ENCODE peak calls at places on chromosome 3, in seven cellular contexts. One of them, this sample, is unnamed.

GRCh38 chr3:114450008-114450596 is 156.3 kb downstream of the TIGIT start:
- DNase-seq in choroid plexus epithelial cell: no peak
- DNase-seq in IMR-90: no peak
- DNase-seq in Peyer's patch: no peak
- DNase-seq in tibial nerve: no peak
- DNase-seq in OCI-LY7: peak
- DNase-seq in fibroblast of pulmonary artery: no peak
- DNase-seq in this sample: no peak

GRCh38 chr3:106830334-106830733 is 546.9 kb upstream of the CCDC54 start:
- DNase-seq in IMR-90: no peak
- DNase-seq in choroid plexus epithelial cell: no peak
- DNase-seq in fibroblast of pulmonary artery: no peak
- DNase-seq in tibial nerve: no peak
- DNase-seq in Peyer's patch: no peak
- DNase-seq in OCI-LY7: no peak
- DNase-seq in this sample: no peak

GRCh38 chr3:143901105-143901504 is 52.8 kb upstream of the SLC9A9 start:
- DNase-seq in choroid plexus epithelial cell: peak
- DNase-seq in fibroblast of pulmonary artery: peak
- DNase-seq in IMR-90: peak
- DNase-seq in Peyer's patch: no peak
- DNase-seq in tibial nerve: no peak
- DNase-seq in OCI-LY7: no peak
- DNase-seq in this sample: peak

GRCh38 chr3:22685598-22685997 is 517.5 kb upstream of the UBE2E2 start:
- DNase-seq in fibroblast of pulmonary artery: no peak
- DNase-seq in Peyer's patch: no peak
- DNase-seq in IMR-90: no peak
- DNase-seq in choroid plexus epithelial cell: peak
- DNase-seq in OCI-LY7: no peak
- DNase-seq in tibial nerve: no peak
- DNase-seq in this sample: no peak

GRCh38 chr3:166688665-166689064 is 691.4 kb downstream of the ZBBX start:
- DNase-seq in Peyer's patch: no peak
- DNase-seq in IMR-90: no peak
- DNase-seq in choroid plexus epithelial cell: no peak
- DNase-seq in fibroblast of pulmonary artery: no peak
- DNase-seq in OCI-LY7: no peak
- DNase-seq in tibial nerve: no peak
- DNase-seq in this sample: no peak

GRCh38 chr3:138389144-138389601 is 40.8 kb downstream of the MRAS start:
- DNase-seq in choroid plexus epithelial cell: peak
- DNase-seq in tibial nerve: no peak
- DNase-seq in fibroblast of pulmonary artery: peak
- DNase-seq in OCI-LY7: no peak
- DNase-seq in IMR-90: peak
- DNase-seq in Peyer's patch: no peak
- DNase-seq in this sample: no peak

GRCh38 chr3:172102883-172103310 is 63.5 kb downstream of the FNDC3B start:
- DNase-seq in IMR-90: no peak
- DNase-seq in Peyer's patch: no peak
- DNase-seq in fibroblast of pulmonary artery: no peak
- DNase-seq in choroid plexus epithelial cell: no peak
- DNase-seq in tibial nerve: no peak
- DNase-seq in OCI-LY7: no peak
- DNase-seq in this sample: no peak

GRCh38 chr3:5384557-5384956 is 197.1 kb downstream of the EDEM1 start:
- DNase-seq in fibroblast of pulmonary artery: no peak
- DNase-seq in choroid plexus epithelial cell: no peak
- DNase-seq in tibial nerve: no peak
- DNase-seq in Peyer's patch: no peak
- DNase-seq in OCI-LY7: no peak
- DNase-seq in IMR-90: no peak
- DNase-seq in this sample: no peak

GRCh38 chr3:172148269-172148668 is 108.9 kb downstream of the FNDC3B start:
- DNase-seq in fibroblast of pulmonary artery: peak
- DNase-seq in OCI-LY7: no peak
- DNase-seq in tibial nerve: no peak
- DNase-seq in IMR-90: peak
- DNase-seq in Peyer's patch: no peak
- DNase-seq in choroid plexus epithelial cell: peak
- DNase-seq in this sample: no peak

GRCh38 chr3:187567026-187567425 is 103.2 kb downstream of the SST start:
- DNase-seq in choroid plexus epithelial cell: peak
- DNase-seq in Peyer's patch: no peak
- DNase-seq in tibial nerve: no peak
- DNase-seq in OCI-LY7: no peak
- DNase-seq in IMR-90: peak
- DNase-seq in fibroblast of pulmonary artery: peak
- DNase-seq in this sample: no peak

GRCh38 chr3:58540176-58540863 is 3.3 kb upstream of the ACOX2 start:
- DNase-seq in IMR-90: no peak
- DNase-seq in tibial nerve: no peak
- DNase-seq in fibroblast of pulmonary artery: no peak
- DNase-seq in Peyer's patch: no peak
- DNase-seq in OCI-LY7: no peak
- DNase-seq in choroid plexus epithelial cell: no peak
- DNase-seq in this sample: no peak

GRCh38 chr3:139306078-139306477 is 37.7 kb upstream of the MRPS22 start:
- DNase-seq in fibroblast of pulmonary artery: no peak
- DNase-seq in OCI-LY7: no peak
- DNase-seq in tibial nerve: no peak
- DNase-seq in IMR-90: no peak
- DNase-seq in Peyer's patch: no peak
- DNase-seq in choroid plexus epithelial cell: no peak
- DNase-seq in this sample: no peak

GRCh38 chr3:37761043-37761442 is 100.6 kb upstream of the CTDSPL start:
- DNase-seq in OCI-LY7: no peak
- DNase-seq in IMR-90: no peak
- DNase-seq in choroid plexus epithelial cell: no peak
- DNase-seq in Peyer's patch: no peak
- DNase-seq in tibial nerve: no peak
- DNase-seq in fibroblast of pulmonary artery: no peak
- DNase-seq in this sample: no peak

GRCh38 chr3:33787328-33788009 is 11.0 kb upstream of the PDCD6IP start:
- DNase-seq in IMR-90: peak
- DNase-seq in fibroblast of pulmonary artery: peak
- DNase-seq in tibial nerve: peak
- DNase-seq in Peyer's patch: peak
- DNase-seq in OCI-LY7: peak
- DNase-seq in choroid plexus epithelial cell: peak
- DNase-seq in this sample: peak

GRCh38 chr3:70805044-70805732 is 492.8 kb upstream of the MDFIC2 start:
- DNase-seq in choroid plexus epithelial cell: peak
- DNase-seq in IMR-90: peak
- DNase-seq in tibial nerve: no peak
- DNase-seq in Peyer's patch: no peak
- DNase-seq in OCI-LY7: no peak
- DNase-seq in fibroblast of pulmonary artery: peak
- DNase-seq in this sample: peak

GRCh38 chr3:10783360-10784346 is 32.4 kb upstream of the SLC6A11 start:
- DNase-seq in OCI-LY7: peak
- DNase-seq in choroid plexus epithelial cell: peak
- DNase-seq in tibial nerve: no peak
- DNase-seq in IMR-90: peak
- DNase-seq in Peyer's patch: no peak
- DNase-seq in fibroblast of pulmonary artery: peak
- DNase-seq in this sample: no peak

GRCh38 chr3:69504232-69504631 is 118.3 kb upstream of the FRMD4B start:
- DNase-seq in tibial nerve: no peak
- DNase-seq in OCI-LY7: no peak
- DNase-seq in Peyer's patch: no peak
- DNase-seq in IMR-90: no peak
- DNase-seq in choroid plexus epithelial cell: peak
- DNase-seq in fibroblast of pulmonary artery: peak
- DNase-seq in this sample: no peak

GRCh38 chr3:124787490-124788195 is 57.4 kb downstream of the UMPS start:
- DNase-seq in tibial nerve: no peak
- DNase-seq in choroid plexus epithelial cell: peak
- DNase-seq in OCI-LY7: no peak
- DNase-seq in fibroblast of pulmonary artery: peak
- DNase-seq in IMR-90: peak
- DNase-seq in Peyer's patch: no peak
- DNase-seq in this sample: no peak

GRCh38 chr3:120559228-120560061 is 36.7 kb upstream of the NDUFB4 start:
- DNase-seq in OCI-LY7: no peak
- DNase-seq in fibroblast of pulmonary artery: peak
- DNase-seq in Peyer's patch: no peak
- DNase-seq in IMR-90: peak
- DNase-seq in choroid plexus epithelial cell: peak
- DNase-seq in tibial nerve: no peak
- DNase-seq in this sample: peak

GRCh38 chr3:127406309-127407025 is 118.6 kb upstream of the PRR20G start:
- DNase-seq in IMR-90: peak
- DNase-seq in choroid plexus epithelial cell: no peak
- DNase-seq in OCI-LY7: peak
- DNase-seq in Peyer's patch: no peak
- DNase-seq in fibroblast of pulmonary artery: peak
- DNase-seq in tibial nerve: no peak
- DNase-seq in this sample: no peak

GRCh38 chr3:21290557-21290956 is 460.5 kb downstream of the ZNF385D start:
- DNase-seq in OCI-LY7: no peak
- DNase-seq in Peyer's patch: no peak
- DNase-seq in IMR-90: no peak
- DNase-seq in choroid plexus epithelial cell: no peak
- DNase-seq in fibroblast of pulmonary artery: peak
- DNase-seq in tibial nerve: no peak
- DNase-seq in this sample: no peak

GRCh38 chr3:53938645-53939044 is 47.0 kb upstream of the SELENOK start:
- DNase-seq in Peyer's patch: no peak
- DNase-seq in fibroblast of pulmonary artery: peak
- DNase-seq in IMR-90: peak
- DNase-seq in choroid plexus epithelial cell: peak
- DNase-seq in OCI-LY7: peak
- DNase-seq in tibial nerve: no peak
- DNase-seq in this sample: no peak

GRCh38 chr3:172048599-172048998 is 9.2 kb downstream of the FNDC3B start:
- DNase-seq in OCI-LY7: no peak
- DNase-seq in tibial nerve: no peak
- DNase-seq in choroid plexus epithelial cell: no peak
- DNase-seq in IMR-90: no peak
- DNase-seq in fibroblast of pulmonary artery: no peak
- DNase-seq in Peyer's patch: no peak
- DNase-seq in this sample: no peak

GRCh38 chr3:129398803-129399144 is 29.7 kb downstream of the EFCAB12 start:
- DNase-seq in IMR-90: peak
- DNase-seq in OCI-LY7: peak
- DNase-seq in tibial nerve: no peak
- DNase-seq in choroid plexus epithelial cell: peak
- DNase-seq in fibroblast of pulmonary artery: no peak
- DNase-seq in Peyer's patch: peak
- DNase-seq in this sample: no peak

GRCh38 chr3:165549665-165550064 is 287.6 kb downstream of the BCHE start:
- DNase-seq in OCI-LY7: no peak
- DNase-seq in choroid plexus epithelial cell: no peak
- DNase-seq in IMR-90: no peak
- DNase-seq in Peyer's patch: no peak
- DNase-seq in fibroblast of pulmonary artery: no peak
- DNase-seq in tibial nerve: no peak
- DNase-seq in this sample: no peak
- H3K4me3 ChIP-seq in OCI-LY7: no peak
- H3K4me3 ChIP-seq in choroid plexus epithelial cell: no peak
- H3K4me3 ChIP-seq in IMR-90: no peak
- H3K4me3 ChIP-seq in Peyer's patch: no peak
- H3K4me3 ChIP-seq in fibroblast of pulmonary artery: no peak
- H3K4me3 ChIP-seq in tibial nerve: no peak
- H3K4me3 ChIP-seq in this sample: no peak

DNA sequence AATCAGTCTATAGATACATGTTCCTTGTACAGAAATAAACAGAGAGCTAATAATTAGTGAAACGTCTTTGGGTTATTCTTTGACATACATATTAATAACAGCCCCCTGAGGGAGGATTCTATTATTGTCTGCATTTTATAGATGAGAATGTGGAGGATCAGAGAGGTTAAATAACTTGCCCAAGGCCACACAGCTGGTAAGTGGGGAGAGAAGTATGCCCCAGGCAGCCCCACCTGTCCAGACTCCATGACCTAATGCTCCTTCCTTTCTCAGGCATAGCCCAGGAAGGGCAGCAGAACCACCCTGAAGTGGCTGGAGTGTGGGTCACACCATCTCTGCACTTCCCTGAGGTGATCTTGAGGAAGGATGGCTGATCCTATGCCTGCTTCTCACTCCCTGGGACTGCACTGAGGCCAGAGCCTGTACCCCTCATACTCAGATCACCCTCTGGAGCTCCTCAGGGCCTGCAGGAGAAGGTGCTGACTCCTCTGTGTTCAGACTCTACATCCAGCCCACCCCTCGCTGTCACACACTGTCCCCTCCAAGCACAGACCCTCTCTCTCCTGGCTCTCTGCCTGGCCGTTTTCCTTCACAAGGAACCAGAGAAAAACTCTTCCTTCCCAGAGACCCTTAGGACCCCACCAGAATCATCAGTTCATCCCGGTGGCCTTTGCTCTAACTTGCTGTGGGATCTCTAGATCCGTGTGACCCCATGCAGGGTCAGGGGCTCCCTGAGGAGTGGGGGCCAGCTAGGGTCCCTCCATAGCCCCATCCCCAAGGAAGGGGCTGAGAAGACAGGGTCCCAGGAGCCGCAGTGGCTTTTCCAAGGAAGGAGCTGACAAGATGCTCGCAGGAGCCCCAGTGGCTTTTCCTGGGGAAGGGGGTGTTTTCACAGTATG is 4.4 kb upstream of the HHATL start:
- DNase-seq in tibial nerve: no peak
- DNase-seq in fibroblast of pulmonary artery: no peak
- DNase-seq in IMR-90: no peak
- DNase-seq in choroid plexus epithelial cell: no peak
- DNase-seq in OCI-LY7: no peak
- DNase-seq in Peyer's patch: no peak
- DNase-seq in this sample: no peak
- TF ChIP-seq CTCF in tibial nerve: no peak
- TF ChIP-seq CTCF in fibroblast of pulmonary artery: no peak
- TF ChIP-seq CTCF in IMR-90: no peak
- TF ChIP-seq CTCF in choroid plexus epithelial cell: no peak
- TF ChIP-seq CTCF in OCI-LY7: no peak
- TF ChIP-seq CTCF in Peyer's patch: no peak
- TF ChIP-seq CTCF in this sample: no peak

DNA sequence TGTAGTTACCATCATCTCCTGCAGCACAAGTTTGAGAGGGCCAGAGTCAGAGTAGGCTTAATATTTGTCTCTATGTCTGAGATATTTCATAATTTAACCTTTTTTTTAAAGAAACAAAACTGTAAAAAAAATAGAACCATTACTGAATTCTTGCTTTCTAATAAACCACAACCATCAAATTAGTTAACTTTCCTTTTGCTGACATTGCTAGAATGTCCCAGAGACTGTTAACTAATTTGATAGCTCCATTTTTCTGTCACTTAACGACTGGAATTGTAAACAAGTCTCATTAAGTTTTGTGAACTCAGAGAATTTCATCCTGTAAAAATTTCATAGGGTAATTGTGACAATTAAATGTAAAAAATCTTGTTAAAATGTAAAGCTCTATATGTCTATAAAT is 35.6 kb downstream of the IMPG2 start:
- DNase-seq in OCI-LY7: no peak
- DNase-seq in fibroblast of pulmonary artery: no peak
- DNase-seq in tibial nerve: no peak
- DNase-seq in choroid plexus epithelial cell: no peak
- DNase-seq in IMR-90: no peak
- DNase-seq in Peyer's patch: no peak
- DNase-seq in this sample: no peak
- H3K4me3 ChIP-seq in OCI-LY7: no peak
- H3K4me3 ChIP-seq in fibroblast of pulmonary artery: no peak
- H3K4me3 ChIP-seq in tibial nerve: no peak
- H3K4me3 ChIP-seq in choroid plexus epithelial cell: no peak
- H3K4me3 ChIP-seq in IMR-90: no peak
- H3K4me3 ChIP-seq in Peyer's patch: no peak
- H3K4me3 ChIP-seq in this sample: no peak

GRCh38 chr3:160929595-160929994 is 173.6 kb downstream of the PPM1L start:
- DNase-seq in OCI-LY7: no peak
- DNase-seq in choroid plexus epithelial cell: peak
- DNase-seq in tibial nerve: no peak
- DNase-seq in IMR-90: no peak
- DNase-seq in fibroblast of pulmonary artery: peak
- DNase-seq in Peyer's patch: no peak
- DNase-seq in this sample: no peak
- TF ChIP-seq CTCF in OCI-LY7: no peak
- TF ChIP-seq CTCF in choroid plexus epithelial cell: peak
- TF ChIP-seq CTCF in tibial nerve: no peak
- TF ChIP-seq CTCF in IMR-90: no peak
- TF ChIP-seq CTCF in fibroblast of pulmonary artery: no peak
- TF ChIP-seq CTCF in Peyer's patch: no peak
- TF ChIP-seq CTCF in this sample: peak